ENCODE peak calls at places on chromosomes 3 and 15, in seven cellular contexts. T is IMR-90, C is K562, W is A549, Y is H1, J is HepG2, P is GM12878. F is an unnamed sample.

GRCh38 chr3:162984752-162985151 is 1488.1 kb downstream of the OTOL1 start:
- DNase-seq in T (no peak), C (no peak), W (no peak), Y (no peak), J (no peak), P (no peak), F (no peak)

GRCh38 chr3:166013073-166013679 is 176.0 kb upstream of the BCHE start:
- DNase-seq in T (peak; percentile 37), C (peak; percentile 8), W (peak; percentile 3), Y (no peak), J (peak; percentile 39), P (no peak), F (peak; percentile 23)

GRCh38 chr3:124926426-124927116 is 8.0 kb downstream of the MUC13 start:
- DNase-seq in T (peak; percentile 36), C (no peak), W (no peak), Y (no peak), J (peak; percentile 19), P (no peak), F (no peak)

GRCh38 chr3:20751299-20751698 is 565.3 kb upstream of the SGO1 start:
- DNase-seq in T (no peak), C (no peak), W (no peak), Y (no peak), J (no peak), P (no peak), F (no peak)

GRCh38 chr3:185859294-185859972 is 34.6 kb upstream of the IGF2BP2 start:
- DNase-seq in T (no peak), C (no peak), W (no peak), Y (no peak), J (no peak), P (no peak), F (no peak)

GRCh38 chr3:179175358-179175757 is 27.2 kb downstream of the PIK3CA start:
- DNase-seq in T (peak; percentile 5), C (no peak), W (no peak), Y (no peak), J (no peak), P (no peak), F (no peak)

GRCh38 chr15:66482539-66482938 is 15.0 kb downstream of the SNAPC5 start:
- DNase-seq in T (no peak), C (no peak), W (no peak), Y (no peak), J (no peak), P (no peak), F (no peak)

GRCh38 chr3:142022381-142022780 is 127.0 kb downstream of the TFDP2 start:
- DNase-seq in T (no peak), C (peak; percentile 74), W (no peak), Y (no peak), J (no peak), P (peak; percentile 45), F (no peak)

GRCh38 chr3:179452872-179453271 is 1.6 kb upstream of the GNB4 start:
- DNase-seq in T (no peak), C (no peak), W (no peak), Y (no peak), J (no peak), P (no peak), F (no peak)

GRCh38 chr3:195204360-195205166 is 66.4 kb downstream of the XXYLT1 start:
- DNase-seq in T (no peak), C (no peak), W (no peak), Y (no peak), J (no peak), P (peak; percentile 38), F (no peak)

GRCh38 chr3:132448211-132448961 is 31.1 kb downstream of the DNAJC13 start:
- DNase-seq in T (peak; percentile 69), C (no peak), W (no peak), Y (no peak), J (no peak), P (peak; percentile 16), F (no peak)

GRCh38 chr15:74780983-74781672 is 752 bp upstream of the CSK start:
- DNase-seq in T (peak; percentile 28), C (no peak), W (no peak), Y (no peak), J (no peak), P (no peak), F (no peak)
- TF ChIP-seq CEBPB in T (no peak), C (no peak), W (no peak), Y (no peak), J (peak; percentile 55), P (no peak), F (no peak)

DNA sequence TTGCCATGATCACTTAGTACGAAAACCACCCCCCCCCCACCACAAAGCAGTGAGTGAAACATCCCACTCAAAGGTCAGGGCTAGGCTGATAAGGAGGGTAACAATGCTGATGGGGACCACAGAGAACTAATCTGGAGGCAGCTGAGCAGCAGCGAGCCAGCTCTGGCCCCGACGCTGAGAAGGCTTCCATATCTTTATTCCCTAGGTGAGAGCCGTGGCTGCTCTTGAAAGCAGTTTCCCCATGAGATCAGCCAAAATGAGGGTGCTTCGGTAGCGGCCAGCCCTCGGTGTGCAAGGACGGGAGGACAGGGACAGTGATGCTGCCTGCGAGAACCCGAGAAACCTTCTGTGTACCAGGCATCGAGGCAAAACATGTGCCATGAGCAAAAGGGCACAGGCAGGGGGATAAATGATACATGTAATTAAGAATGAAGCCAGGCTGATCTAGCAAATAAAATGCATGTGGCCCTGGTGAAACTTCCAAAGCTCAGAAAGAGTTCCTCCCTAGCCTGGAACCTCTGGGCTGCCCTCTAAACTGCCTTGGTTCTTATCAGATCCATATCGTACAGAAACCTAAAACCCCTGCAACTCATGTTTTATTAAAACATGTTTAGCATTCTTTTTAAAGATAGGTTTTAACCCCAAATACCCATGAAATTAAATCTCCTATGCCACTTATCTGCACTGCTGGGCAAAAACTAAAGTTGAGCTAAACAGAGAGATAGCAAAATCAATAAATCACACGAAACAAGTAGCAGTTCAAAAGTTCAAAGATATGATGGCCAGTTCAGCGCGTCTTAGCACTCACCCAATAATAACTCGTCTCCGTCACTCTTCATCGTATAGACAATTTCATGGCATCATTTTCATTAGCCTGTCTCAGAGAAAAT is 337.3 kb downstream of the FOXP1 start:
- DNase-seq in T (no peak), C (peak; percentile 57), W (no peak), Y (no peak), J (peak; percentile 76), P (no peak), F (no peak)
- TF ChIP-seq CEBPB in T (no peak), C (no peak), W (no peak), Y (no peak), J (no peak), P (no peak), F (no peak)

GRCh38 chr3:29153811-29154210 is 127.1 kb upstream of the RBMS3 start:
- DNase-seq in T (no peak), C (no peak), W (no peak), Y (no peak), J (no peak), P (peak; percentile 15), F (no peak)
- TF ChIP-seq CEBPB in T (no peak), C (no peak), W (no peak), Y (no peak), J (no peak), P (no peak), F (no peak)

GRCh38 chr3:9072667-9073009 is 109.4 kb upstream of the RAD18 start:
- DNase-seq in T (no peak), C (no peak), W (no peak), Y (no peak), J (no peak), P (no peak), F (no peak)
- TF ChIP-seq CEBPB in T (no peak), C (no peak), W (no peak), Y (no peak), J (no peak), P (no peak), F (no peak)

GRCh38 chr15:90013503-90013937 is 12.4 kb downstream of the ZNF710 start:
- DNase-seq in T (no peak), C (no peak), W (no peak), Y (no peak), J (no peak), P (no peak), F (no peak)
- TF ChIP-seq CEBPB in T (no peak), C (no peak), W (no peak), Y (no peak), J (no peak), P (no peak), F (no peak)

DNA sequence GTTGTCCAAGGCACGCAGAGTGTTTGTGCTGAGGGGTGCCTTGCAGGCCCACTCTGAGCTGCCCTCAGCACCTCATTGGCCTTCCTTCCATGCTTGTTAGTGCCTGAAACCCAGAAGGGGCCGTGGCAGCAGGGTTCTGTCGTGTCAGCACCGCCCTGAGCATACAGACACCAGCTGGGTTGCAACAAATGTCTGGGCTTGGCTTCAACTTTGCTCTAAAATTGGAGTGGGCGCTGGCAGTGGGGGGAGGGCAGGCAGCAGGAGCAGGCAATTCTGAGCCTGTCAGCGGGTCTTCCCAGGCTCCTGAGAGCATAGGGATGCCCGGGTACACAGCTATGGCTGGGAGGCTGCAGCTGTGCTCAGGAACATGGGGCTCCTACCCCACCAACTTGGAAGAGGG is 464.3 kb downstream of the EPHA3 start:
- DNase-seq in T (no peak), C (no peak), W (no peak), Y (no peak), J (no peak), P (no peak), F (no peak)
- TF ChIP-seq CEBPB in T (no peak), C (no peak), W (no peak), Y (no peak), J (no peak), P (no peak), F (no peak)

GRCh38 chr15:101203607-101204006 is 48.2 kb downstream of the CHSY1 start:
- DNase-seq in T (no peak), C (no peak), W (no peak), Y (no peak), J (peak; percentile 65), P (no peak), F (no peak)

GRCh38 chr15:101198820-101199219 is 53.0 kb downstream of the CHSY1 start:
- DNase-seq in T (peak; percentile 48), C (no peak), W (no peak), Y (no peak), J (no peak), P (no peak), F (no peak)

GRCh38 chr15:101200181-101200580 is 51.7 kb downstream of the CHSY1 start:
- DNase-seq in T (no peak), C (no peak), W (no peak), Y (no peak), J (no peak), P (no peak), F (no peak)

GRCh38 chr15:101203029-101203428 is 48.8 kb downstream of the CHSY1 start:
- DNase-seq in T (no peak), C (no peak), W (no peak), Y (no peak), J (no peak), P (no peak), F (no peak)

GRCh38 chr15:101201411-101202174 is 50.3 kb downstream of the CHSY1 start:
- DNase-seq in T (peak; percentile 99), C (peak; percentile 37), W (peak; percentile 80), Y (peak; percentile 41), J (no peak), P (no peak), F (peak; percentile 19)
- TF ChIP-seq CEBPB in T (peak; percentile 47), C (no peak), W (no peak), Y (no peak), J (no peak), P (no peak), F (no peak)

GRCh38 chr3:12948891-12949711 is 107.7 kb upstream of the RPL32 start:
- DNase-seq in T (peak; percentile 48), C (no peak), W (no peak), Y (no peak), J (no peak), P (no peak), F (peak; percentile 32)
- TF ChIP-seq CEBPB in T (no peak), C (no peak), W (no peak), Y (no peak), J (no peak), P (no peak), F (no peak)

F was measured in HCT116.